ENCODE peak calls at places on chromosomes 6 and 20, in nine cellular contexts. G is iPS DF 6.9, F is psoas muscle, E is neural progenitor cell, P is PC-9, R is GM23338, M is SK-N-SH, S is testis, C is K562. L is an unnamed sample.
A peak's percentile ranks its signal among the peaks of the same experiment; 100 is the strongest.

GRCh38 chr6:90893385-90893784 is 306.5 kb upstream of the MAP3K7 start:
- DNase-seq in G (no peak), F (no peak), E (no peak), P (no peak), R (no peak), M (no peak), S (no peak), C (no peak), L (no peak)

GRCh38 chr6:128046033-128046432 is 145.2 kb upstream of the THEMIS start:
- DNase-seq in G (no peak), F (no peak), E (no peak), P (no peak), R (no peak), M (no peak), S (no peak), C (no peak), L (no peak)

GRCh38 chr6:41644297-41644879 is 6.1 kb downstream of the MDFI start:
- DNase-seq in G (no peak), F (no peak), E (peak; percentile 71), P (no peak), R (peak; percentile 40), M (no peak), S (no peak), C (no peak), L (no peak)

GRCh38 chr20:50625986-50626677 is 65.2 kb downstream of the RIPOR3 start:
- DNase-seq in G (no peak), F (peak; percentile 86), E (peak; percentile 65), P (peak; percentile 65), R (peak; percentile 95), M (peak; percentile 64), S (peak; percentile 74), C (peak; percentile 78), L (no peak)

GRCh38 chr20:38804682-38805501 is 605 bp upstream of the PPP1R16B start:
- DNase-seq in G (peak; percentile 67), F (peak; percentile 58), E (peak; percentile 91), P (no peak), R (peak; percentile 91), M (no peak), S (no peak), C (peak; percentile 21), L (peak; percentile 91)

GRCh38 chr6:1786455-1787108 is 176.9 kb downstream of the FOXC1 start:
- DNase-seq in G (no peak), F (no peak), E (no peak), P (no peak), R (no peak), M (no peak), S (no peak), C (no peak), L (peak; percentile 38)

GRCh38 chr20:14127831-14128230 is 132.5 kb downstream of the MACROD2 start:
- DNase-seq in G (no peak), F (no peak), E (no peak), P (no peak), R (no peak), M (no peak), S (no peak), C (no peak), L (no peak)

GRCh38 chr6:16316741-16317251 is 78.4 kb downstream of the GMPR start:
- DNase-seq in G (no peak), F (no peak), E (peak; percentile 69), P (peak; percentile 22), R (peak; percentile 75), M (peak; percentile 72), S (peak; percentile 44), C (peak; percentile 89), L (peak; percentile 64)

GRCh38 chr20:20204326-20204725 is 152.0 kb downstream of the CFAP61 start:
- DNase-seq in G (no peak), F (no peak), E (no peak), P (no peak), R (no peak), M (peak; percentile 27), S (no peak), C (no peak), L (no peak)

GRCh38 chr20:17538517-17539170 is 7.5 kb upstream of the BFSP1 start:
- DNase-seq in G (no peak), F (no peak), E (no peak), P (peak; percentile 38), R (no peak), M (no peak), S (no peak), C (peak; percentile 16), L (no peak)

DNA sequence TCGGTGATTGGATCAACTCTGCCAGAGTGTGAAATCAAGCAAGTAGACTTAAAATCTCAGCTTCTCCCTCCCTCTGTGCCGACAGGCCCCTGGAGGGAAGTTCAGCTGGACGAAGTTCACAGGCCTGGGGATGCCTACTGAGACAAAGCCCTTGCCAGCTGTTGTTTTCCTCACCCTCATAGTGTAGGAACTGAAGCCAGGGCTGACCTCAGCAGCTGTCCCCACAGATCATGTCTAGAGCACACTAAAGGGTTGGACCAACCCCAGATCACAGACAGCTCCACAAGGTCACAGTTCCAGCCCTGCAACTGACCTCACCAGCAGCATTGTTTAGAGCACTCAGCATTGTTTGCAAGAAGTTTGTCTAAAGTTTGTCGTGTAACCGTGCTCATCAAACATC is 261.9 kb upstream of the ECI2 start:
- DNase-seq in G (no peak), F (peak; percentile 77), E (no peak), P (no peak), R (no peak), M (no peak), S (no peak), C (no peak), L (no peak)
- H3K4me3 ChIP-seq in G (no peak overlapping the region), F (no peak overlapping the region), E (no peak overlapping the region), P (no peak overlapping the region), R (no peak overlapping the region), M (no peak overlapping the region), S (no peak overlapping the region), C (no peak overlapping the region), L (no peak overlapping the region)

GRCh38 chr6:54274383-54274782 is 33.9 kb upstream of the TINAG start:
- DNase-seq in G (no peak), F (no peak), E (no peak), P (no peak), R (no peak), M (no peak), S (no peak), C (no peak), L (no peak)

GRCh38 chr6:54267798-54268197 is 40.4 kb upstream of the TINAG start:
- DNase-seq in G (no peak), F (no peak), E (peak; percentile 73), P (peak; percentile 2), R (peak; percentile 81), M (peak; percentile 3), S (peak; percentile 65), C (no peak), L (no peak)

GRCh38 chr6:54273214-54273820 is 34.9 kb upstream of the TINAG start:
- DNase-seq in G (no peak), F (no peak), E (no peak), P (no peak), R (no peak), M (no peak), S (no peak), C (no peak), L (no peak)
- H3K4me1 ChIP-seq in G (no peaks in the 10 kb centered on the region), F (no peaks in the 10 kb centered on the region), E (no peaks in the 10 kb centered on the region), P (no peaks in the 10 kb centered on the region), R (no peaks in the 10 kb centered on the region), M (no peaks in the 10 kb centered on the region), S (no peaks in the 10 kb centered on the region), C (no peaks in the 10 kb centered on the region), L (no peaks in the 10 kb centered on the region)

GRCh38 chr20:37346232-37346525 is 239 bp downstream of the SRC start:
- DNase-seq in G (no peak), F (no peak), E (no peak), P (no peak), R (no peak), M (peak; percentile 84), S (no peak), C (no peak), L (no peak)

GRCh38 chr20:37345339-37346231 is at the start of gene SRC:
- DNase-seq in G (no peak), F (peak; percentile 86), E (peak; percentile 85), P (peak; percentile 88), R (peak; percentile 84), M (peak; percentile 90), S (peak; percentile 84), C (peak; percentile 93), L (peak; percentile 22)

GRCh38 chr20:37347347-37347823 is 1.4 kb downstream of the SRC start:
- DNase-seq in G (no peak), F (no peak), E (no peak), P (no peak), R (no peak), M (no peak), S (no peak), C (no peak), L (no peak)

GRCh38 chr20:37347891-37348642 is 2.1 kb downstream of the SRC start:
- DNase-seq in G (no peak), F (no peak), E (no peak), P (no peak), R (no peak), M (peak; percentile 26), S (no peak), C (no peak), L (no peak)

GRCh38 chr20:37346526-37347346 is 796 bp downstream of the SRC start:
- DNase-seq in G (no peak), F (no peak), E (peak; percentile 63), P (no peak), R (peak; percentile 59), M (peak; percentile 83), S (no peak), C (no peak), L (no peak)
- H3K27me3 ChIP-seq in G (no peaks in the 10 kb centered on the region), F (peaks cover 5% of the 10 kb centered on the region), E (no peaks in the 10 kb centered on the region), P (no peaks in the 10 kb centered on the region), R (no peaks in the 10 kb centered on the region), M (no peaks in the 10 kb centered on the region), S (no peaks in the 10 kb centered on the region), C (no peaks in the 10 kb centered on the region), L (no peaks in the 10 kb centered on the region)

DNA sequence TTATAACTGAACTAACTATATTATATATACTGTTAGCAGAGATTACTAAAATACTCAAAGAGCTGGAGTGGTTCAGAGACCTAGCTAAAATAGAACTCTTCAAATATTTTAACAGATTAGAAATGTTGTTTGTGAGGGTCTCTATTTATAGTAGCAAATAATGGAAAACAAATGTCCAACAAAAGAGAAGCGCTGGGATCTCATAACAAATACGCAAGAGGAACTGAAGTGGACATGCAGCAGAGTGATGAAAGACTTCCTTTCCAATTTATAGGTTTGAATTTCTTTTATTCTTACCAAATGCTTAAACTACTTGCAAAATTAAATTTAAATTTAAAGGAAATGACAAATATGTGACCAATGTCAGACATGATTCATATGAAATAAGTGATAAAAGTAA is 49.9 kb downstream of the PIGU start:
- DNase-seq in G (no peak), F (no peak), E (no peak), P (no peak), R (no peak), M (no peak), S (no peak), C (no peak), L (no peak)
- H3K4me3 ChIP-seq in G (no peak overlapping the region), F (peak overlapping the region; percentile 37), E (no peak overlapping the region), P (no peak overlapping the region), R (no peak overlapping the region), M (no peak overlapping the region), S (no peak overlapping the region), C (no peak overlapping the region), L (no peak overlapping the region)

GRCh38 chr6:28895131-28895812 is 28.5 kb downstream of the TRIM27 start:
- DNase-seq in G (peak; percentile 90), F (peak; percentile 93), E (peak; percentile 95), P (peak; percentile 92), R (peak; percentile 99), M (peak; percentile 87), S (peak; percentile 96), C (peak; percentile 79), L (peak; percentile 97)
- H3K4me1 ChIP-seq in G (no peaks in the 10 kb centered on the region), F (peaks cover 6% of the 10 kb centered on the region), E (peaks cover 6% of the 10 kb centered on the region), P (peaks cover 7% of the 10 kb centered on the region), R (peaks cover 5% of the 10 kb centered on the region), M (no peaks in the 10 kb centered on the region), S (peaks cover 5% of the 10 kb centered on the region), C (peaks cover 15% of the 10 kb centered on the region), L (peaks cover 20% of the 10 kb centered on the region)